ENCODE peak calls at places on chromosome 2, in nine cellular contexts. F, A, R, M, E, Z, V, O and D are unnamed samples.

GRCh38 chr2:12467303-12467702 is 249.4 kb upstream of the TRIB2 start:
- DNase-seq in F (no peak), A (no peak), R (no peak), M (no peak), E (no peak), Z (no peak), V (no peak), O (no peak), D (no peak)

GRCh38 chr2:230913812-230914211 is 11.2 kb downstream of the GPR55 start:
- DNase-seq in F (no peak), A (no peak), R (no peak), M (peak; percentile 18), E (no peak), Z (no peak), V (no peak), O (no peak), D (no peak)

GRCh38 chr2:75489682-75490180 is 71.0 kb downstream of the EVA1A start:
- DNase-seq in F (peak; percentile 15), A (no peak), R (no peak), M (no peak), E (no peak), Z (no peak), V (no peak), O (no peak), D (no peak)

GRCh38 chr2:119011162-119011909 is 69.3 kb downstream of the MARCO start:
- DNase-seq in F (peak; percentile 6), A (peak; percentile 28), R (no peak), M (no peak), E (no peak), Z (peak; percentile 51), V (no peak), O (peak; percentile 22), D (peak; percentile 22)

GRCh38 chr2:126634273-126634861 is 21.6 kb upstream of the GYPC start:
- DNase-seq in F (peak; percentile 28), A (no peak), R (no peak), M (no peak), E (no peak), Z (peak; percentile 75), V (no peak), O (no peak), D (peak; percentile 25)

GRCh38 chr2:98102878-98103277 is 15.9 kb downstream of the VWA3B start:
- DNase-seq in F (no peak), A (no peak), R (no peak), M (no peak), E (no peak), Z (no peak), V (no peak), O (no peak), D (no peak)

GRCh38 chr2:220569380-220569779 is 942.0 kb downstream of the SLC4A3 start:
- DNase-seq in F (no peak), A (no peak), R (no peak), M (no peak), E (no peak), Z (no peak), V (no peak), O (peak; percentile 3), D (no peak)

GRCh38 chr2:3037196-3038194 is 340.1 kb downstream of the EIPR1 start:
- DNase-seq in F (no peak), A (no peak), R (no peak), M (no peak), E (no peak), Z (no peak), V (no peak), O (no peak), D (no peak)

GRCh38 chr2:172408143-172408766 is 19.1 kb upstream of the ITGA6 start:
- DNase-seq in F (no peak), A (no peak), R (no peak), M (no peak), E (no peak), Z (no peak), V (no peak), O (peak; percentile 26), D (no peak)

GRCh38 chr2:110204408-110205385 is at the start of gene NPHP1:
- DNase-seq in F (peak; percentile 83), A (peak; percentile 87), R (no peak), M (peak; percentile 92), E (peak; percentile 72), Z (peak; percentile 97), V (peak; percentile 90), O (peak; percentile 58), D (peak; percentile 82)

GRCh38 chr2:175478369-175478768 is 296.9 kb upstream of the ATP5MC3 start:
- DNase-seq in F (no peak), A (no peak), R (no peak), M (no peak), E (no peak), Z (no peak), V (no peak), O (no peak), D (no peak)

GRCh38 chr2:230582851-230583283 is 129.8 kb upstream of the CAB39 start:
- DNase-seq in F (peak; percentile 85), A (no peak), R (no peak), M (no peak), E (no peak), Z (peak; percentile 72), V (no peak), O (no peak), D (peak; percentile 21)

GRCh38 chr2:170966648-170967396 is 37.8 kb downstream of the GORASP2 start:
- DNase-seq in F (no peak), A (no peak), R (no peak), M (no peak), E (no peak), Z (no peak), V (no peak), O (no peak), D (no peak)

GRCh38 chr2:138649571-138649970 is 130.6 kb downstream of the NXPH2 start:
- DNase-seq in F (no peak), A (no peak), R (no peak), M (no peak), E (no peak), Z (no peak), V (no peak), O (no peak), D (no peak)

GRCh38 chr2:53768233-53768542 is 584 bp downstream of the CHAC2 start:
- DNase-seq in F (peak; percentile 59), A (no peak), R (no peak), M (no peak), E (no peak), Z (no peak), V (no peak), O (peak; percentile 15), D (peak; percentile 33)

GRCh38 chr2:172655091-172655837 is 80.4 kb upstream of the RAPGEF4 start:
- DNase-seq in F (peak; percentile 91), A (no peak), R (peak; percentile 59), M (no peak), E (no peak), Z (no peak), V (no peak), O (no peak), D (peak; percentile 86)

GRCh38 chr2:36450466-36451196 is 95.1 kb downstream of the CRIM1 start:
- DNase-seq in F (peak; percentile 95), A (no peak), R (peak; percentile 70), M (no peak), E (no peak), Z (no peak), V (peak; percentile 29), O (no peak), D (peak; percentile 89)

GRCh38 chr2:100767810-100768806 is 51.8 kb upstream of the NPAS2 start:
- DNase-seq in F (no peak), A (no peak), R (no peak), M (no peak), E (no peak), Z (no peak), V (no peak), O (no peak), D (no peak)

GRCh38 chr2:236936446-236936940 is 149.2 kb upstream of the COPS8 start:
- DNase-seq in F (no peak), A (no peak), R (no peak), M (no peak), E (no peak), Z (no peak), V (no peak), O (no peak), D (no peak)

GRCh38 chr2:49861821-49862220 is 707.5 kb upstream of the FSHR start:
- DNase-seq in F (no peak), A (no peak), R (no peak), M (no peak), E (no peak), Z (no peak), V (no peak), O (no peak), D (no peak)

GRCh38 chr2:95231723-95232122 is 24.4 kb downstream of the ZNF892 start:
- DNase-seq in F (peak; percentile 76), A (peak; percentile 25), R (no peak), M (no peak), E (no peak), Z (peak; percentile 69), V (no peak), O (peak; percentile 40), D (peak; percentile 85)

GRCh38 chr2:72004976-72005375 is 142.7 kb downstream of the CYP26B1 start:
- DNase-seq in F (no peak), A (no peak), R (no peak), M (no peak), E (no peak), Z (peak; percentile 30), V (no peak), O (no peak), D (no peak)